ENCODE peak calls at places on chromosomes 4 and X, in seven cellular contexts. One of them, this sample, is unnamed.

GRCh38 chrX:48022100-48022499 is 15.3 kb downstream of the SPACA5 start:
- DNase-seq in H54: no peak
- DNase-seq in substantia nigra: no peak
- DNase-seq in endothelial cell: no peak
- DNase-seq in stimulated activated naive CD4-positive, alpha-beta T cell: no peak
- DNase-seq in choroid plexus epithelial cell: no peak
- DNase-seq in stimulated activated CD8-positive, alpha-beta memory T cell treated with anti-CD3 and anti-CD28 coated beads, Interleukin-7, amount 100 ng/mL, for 24 hours: no peak
- DNase-seq in this sample: no peak

GRCh38 chrX:21683910-21684309 is 25.8 kb upstream of the KLHL34 start:
- DNase-seq in stimulated activated naive CD4-positive, alpha-beta T cell: no peak
- DNase-seq in stimulated activated CD8-positive, alpha-beta memory T cell treated with anti-CD3 and anti-CD28 coated beads, Interleukin-7, amount 100 ng/mL, for 24 hours: no peak
- DNase-seq in endothelial cell: no peak
- DNase-seq in substantia nigra: no peak
- DNase-seq in H54: no peak
- DNase-seq in choroid plexus epithelial cell: peak; percentile 66
- DNase-seq in this sample: peak; percentile 66

GRCh38 chrX:19183777-19184485 is 61.7 kb upstream of the ADGRG2 start:
- DNase-seq in H54: no peak
- DNase-seq in endothelial cell: no peak
- DNase-seq in choroid plexus epithelial cell: no peak
- DNase-seq in stimulated activated naive CD4-positive, alpha-beta T cell: no peak
- DNase-seq in stimulated activated CD8-positive, alpha-beta memory T cell treated with anti-CD3 and anti-CD28 coated beads, Interleukin-7, amount 100 ng/mL, for 24 hours: no peak
- DNase-seq in substantia nigra: no peak
- DNase-seq in this sample: no peak

GRCh38 chrX:133171962-133172708 is 46.0 kb downstream of the TFDP3 start:
- DNase-seq in substantia nigra: no peak
- DNase-seq in endothelial cell: no peak
- DNase-seq in stimulated activated CD8-positive, alpha-beta memory T cell treated with anti-CD3 and anti-CD28 coated beads, Interleukin-7, amount 100 ng/mL, for 24 hours: no peak
- DNase-seq in stimulated activated naive CD4-positive, alpha-beta T cell: no peak
- DNase-seq in H54: peak; percentile 2
- DNase-seq in choroid plexus epithelial cell: peak; percentile 43
- DNase-seq in this sample: no peak

GRCh38 chrX:137040113-137040794 is 6.5 kb upstream of the GPR101 start:
- DNase-seq in stimulated activated CD8-positive, alpha-beta memory T cell treated with anti-CD3 and anti-CD28 coated beads, Interleukin-7, amount 100 ng/mL, for 24 hours: no peak
- DNase-seq in substantia nigra: no peak
- DNase-seq in endothelial cell: no peak
- DNase-seq in H54: no peak
- DNase-seq in choroid plexus epithelial cell: no peak
- DNase-seq in stimulated activated naive CD4-positive, alpha-beta T cell: no peak
- DNase-seq in this sample: no peak

GRCh38 chrX:49203536-49203935 is 3.5 kb upstream of the SYP start:
- DNase-seq in choroid plexus epithelial cell: no peak
- DNase-seq in substantia nigra: no peak
- DNase-seq in stimulated activated CD8-positive, alpha-beta memory T cell treated with anti-CD3 and anti-CD28 coated beads, Interleukin-7, amount 100 ng/mL, for 24 hours: no peak
- DNase-seq in endothelial cell: no peak
- DNase-seq in stimulated activated naive CD4-positive, alpha-beta T cell: no peak
- DNase-seq in H54: no peak
- DNase-seq in this sample: no peak

GRCh38 chr4:173527103-173527876 is 2.7 kb downstream of the HAND2 start:
- DNase-seq in endothelial cell: peak; percentile 51
- DNase-seq in H54: no peak
- DNase-seq in stimulated activated naive CD4-positive, alpha-beta T cell: no peak
- DNase-seq in stimulated activated CD8-positive, alpha-beta memory T cell treated with anti-CD3 and anti-CD28 coated beads, Interleukin-7, amount 100 ng/mL, for 24 hours: no peak
- DNase-seq in choroid plexus epithelial cell: no peak
- DNase-seq in substantia nigra: no peak
- DNase-seq in this sample: no peak

GRCh38 chr4:119057417-119057816 is 78.2 kb upstream of the MYOZ2 start:
- DNase-seq in choroid plexus epithelial cell: no peak
- DNase-seq in substantia nigra: no peak
- DNase-seq in H54: no peak
- DNase-seq in stimulated activated naive CD4-positive, alpha-beta T cell: no peak
- DNase-seq in endothelial cell: no peak
- DNase-seq in stimulated activated CD8-positive, alpha-beta memory T cell treated with anti-CD3 and anti-CD28 coated beads, Interleukin-7, amount 100 ng/mL, for 24 hours: no peak
- DNase-seq in this sample: no peak

GRCh38 chrX:15188039-15188438 is 81.8 kb downstream of the ASB9 start:
- DNase-seq in choroid plexus epithelial cell: no peak
- DNase-seq in stimulated activated CD8-positive, alpha-beta memory T cell treated with anti-CD3 and anti-CD28 coated beads, Interleukin-7, amount 100 ng/mL, for 24 hours: no peak
- DNase-seq in endothelial cell: no peak
- DNase-seq in H54: no peak
- DNase-seq in substantia nigra: no peak
- DNase-seq in stimulated activated naive CD4-positive, alpha-beta T cell: no peak
- DNase-seq in this sample: no peak

GRCh38 chr4:41142946-41143720 is 71.2 kb downstream of the APBB2 start:
- DNase-seq in endothelial cell: no peak
- DNase-seq in substantia nigra: no peak
- DNase-seq in choroid plexus epithelial cell: peak; percentile 97
- DNase-seq in stimulated activated CD8-positive, alpha-beta memory T cell treated with anti-CD3 and anti-CD28 coated beads, Interleukin-7, amount 100 ng/mL, for 24 hours: no peak
- DNase-seq in H54: peak; percentile 24
- DNase-seq in stimulated activated naive CD4-positive, alpha-beta T cell: no peak
- DNase-seq in this sample: peak; percentile 94

GRCh38 chr4:146486565-146486964 is 35.2 kb downstream of the SLC10A7 start:
- DNase-seq in endothelial cell: no peak
- DNase-seq in stimulated activated CD8-positive, alpha-beta memory T cell treated with anti-CD3 and anti-CD28 coated beads, Interleukin-7, amount 100 ng/mL, for 24 hours: no peak
- DNase-seq in choroid plexus epithelial cell: no peak
- DNase-seq in stimulated activated naive CD4-positive, alpha-beta T cell: no peak
- DNase-seq in substantia nigra: no peak
- DNase-seq in H54: no peak
- DNase-seq in this sample: no peak

GRCh38 chrX:153633048-153633447 is 14.0 kb upstream of the DUSP9 start:
- DNase-seq in substantia nigra: no peak
- DNase-seq in stimulated activated naive CD4-positive, alpha-beta T cell: no peak
- DNase-seq in endothelial cell: no peak
- DNase-seq in stimulated activated CD8-positive, alpha-beta memory T cell treated with anti-CD3 and anti-CD28 coated beads, Interleukin-7, amount 100 ng/mL, for 24 hours: no peak
- DNase-seq in choroid plexus epithelial cell: no peak
- DNase-seq in H54: no peak
- DNase-seq in this sample: no peak

GRCh38 chr4:25011135-25011866 is 19.4 kb downstream of the LGI2 start:
- DNase-seq in stimulated activated naive CD4-positive, alpha-beta T cell: no peak
- DNase-seq in substantia nigra: no peak
- DNase-seq in endothelial cell: no peak
- DNase-seq in stimulated activated CD8-positive, alpha-beta memory T cell treated with anti-CD3 and anti-CD28 coated beads, Interleukin-7, amount 100 ng/mL, for 24 hours: no peak
- DNase-seq in choroid plexus epithelial cell: no peak
- DNase-seq in H54: no peak
- DNase-seq in this sample: no peak

GRCh38 chrX:17441965-17442364 is 67.0 kb downstream of the NHS start:
- DNase-seq in stimulated activated CD8-positive, alpha-beta memory T cell treated with anti-CD3 and anti-CD28 coated beads, Interleukin-7, amount 100 ng/mL, for 24 hours: no peak
- DNase-seq in substantia nigra: no peak
- DNase-seq in H54: no peak
- DNase-seq in endothelial cell: no peak
- DNase-seq in stimulated activated naive CD4-positive, alpha-beta T cell: no peak
- DNase-seq in choroid plexus epithelial cell: no peak
- DNase-seq in this sample: peak; percentile 17

GRCh38 chr4:121900132-121900983 is 30.1 kb upstream of the BBS7 start:
- DNase-seq in choroid plexus epithelial cell: peak; percentile 77
- DNase-seq in endothelial cell: peak; percentile 59
- DNase-seq in substantia nigra: peak; percentile 23
- DNase-seq in stimulated activated naive CD4-positive, alpha-beta T cell: no peak
- DNase-seq in H54: peak; percentile 6
- DNase-seq in stimulated activated CD8-positive, alpha-beta memory T cell treated with anti-CD3 and anti-CD28 coated beads, Interleukin-7, amount 100 ng/mL, for 24 hours: no peak
- DNase-seq in this sample: peak; percentile 10

GRCh38 chr4:14863420-14864364 is 138.6 kb upstream of the CPEB2 start:
- DNase-seq in stimulated activated naive CD4-positive, alpha-beta T cell: no peak
- DNase-seq in stimulated activated CD8-positive, alpha-beta memory T cell treated with anti-CD3 and anti-CD28 coated beads, Interleukin-7, amount 100 ng/mL, for 24 hours: no peak
- DNase-seq in endothelial cell: no peak
- DNase-seq in H54: no peak
- DNase-seq in substantia nigra: no peak
- DNase-seq in choroid plexus epithelial cell: no peak
- DNase-seq in this sample: no peak

GRCh38 chr4:107987916-107988762 is 1.6 kb upstream of the HADH start:
- DNase-seq in stimulated activated naive CD4-positive, alpha-beta T cell: no peak
- DNase-seq in choroid plexus epithelial cell: no peak
- DNase-seq in H54: no peak
- DNase-seq in endothelial cell: no peak
- DNase-seq in stimulated activated CD8-positive, alpha-beta memory T cell treated with anti-CD3 and anti-CD28 coated beads, Interleukin-7, amount 100 ng/mL, for 24 hours: no peak
- DNase-seq in substantia nigra: no peak
- DNase-seq in this sample: no peak

GRCh38 chr4:156983366-156983765 is 11.8 kb upstream of the PDGFC start:
- DNase-seq in choroid plexus epithelial cell: peak; percentile 69
- DNase-seq in stimulated activated CD8-positive, alpha-beta memory T cell treated with anti-CD3 and anti-CD28 coated beads, Interleukin-7, amount 100 ng/mL, for 24 hours: no peak
- DNase-seq in endothelial cell: no peak
- DNase-seq in substantia nigra: no peak
- DNase-seq in H54: no peak
- DNase-seq in stimulated activated naive CD4-positive, alpha-beta T cell: no peak
- DNase-seq in this sample: no peak

GRCh38 chr4:77819409-77819835 is 254 bp upstream of the CNOT6L start:
- DNase-seq in choroid plexus epithelial cell: peak; percentile 17
- DNase-seq in stimulated activated CD8-positive, alpha-beta memory T cell treated with anti-CD3 and anti-CD28 coated beads, Interleukin-7, amount 100 ng/mL, for 24 hours: no peak
- DNase-seq in endothelial cell: peak; percentile 51
- DNase-seq in stimulated activated naive CD4-positive, alpha-beta T cell: no peak
- DNase-seq in substantia nigra: no peak
- DNase-seq in H54: peak; percentile 10
- DNase-seq in this sample: no peak